ENCODE peak calls at places on chromosomes 13 and 19, in ten cellular contexts. W is GM23338, L is transverse colon, R is breast epithelium, C is stomach, A is esophagus muscularis mucosa, G is SK-N-MC, N is H1, H is sigmoid colon, O is suprapubic skin. J is an unnamed sample.

GRCh38 chr19:8089664-8090601 is 37.4 kb downstream of the CCL25 start:
- DNase-seq in W (peak), L (no peak), R (no peak), C (no peak), A (no peak), G (no peak), N (no peak), H (no peak), O (no peak), J (no peak)

GRCh38 chr13:75687145-75687763 is 51.1 kb downstream of the LMO7 start:
- DNase-seq in W (peak), L (no peak), R (no peak), C (no peak), A (no peak), G (peak), N (no peak), H (no peak), O (no peak), J (no peak)

GRCh38 chr19:33434886-33435705 is 61.6 kb downstream of the CEBPG start:
- DNase-seq in W (no peak), L (no peak), R (no peak), C (no peak), A (no peak), G (no peak), N (no peak), H (peak), O (no peak), J (no peak)

GRCh38 chr19:18488838-18489626 is 32.8 kb downstream of the ELL start:
- DNase-seq in W (peak), L (peak), R (no peak), C (peak), A (no peak), G (no peak), N (no peak), H (no peak), O (no peak), J (no peak)

GRCh38 chr13:25217023-25217909 is 45.2 kb upstream of the AMER2 start:
- DNase-seq in W (no peak), L (no peak), R (no peak), C (no peak), A (no peak), G (no peak), N (no peak), H (no peak), O (no peak), J (no peak)

GRCh38 chr13:113808058-113808834 is 49.2 kb downstream of the TMEM255B start:
- DNase-seq in W (no peak), L (no peak), R (no peak), C (no peak), A (no peak), G (no peak), N (no peak), H (no peak), O (no peak), J (no peak)

GRCh38 chr19:53531457-53531856 is 6.5 kb upstream of the ZNF331 start:
- DNase-seq in W (no peak), L (no peak), R (no peak), C (no peak), A (no peak), G (no peak), N (no peak), H (no peak), O (no peak), J (no peak)

GRCh38 chr19:8168537-8168936 is 19.1 kb upstream of the FBN3 start:
- DNase-seq in W (no peak), L (no peak), R (no peak), C (no peak), A (no peak), G (no peak), N (no peak), H (no peak), O (no peak), J (no peak)

GRCh38 chr19:2678043-2678671 is 24.3 kb downstream of the GNG7 start:
- DNase-seq in W (no peak), L (peak), R (no peak), C (no peak), A (no peak), G (no peak), N (no peak), H (no peak), O (no peak), J (no peak)

GRCh38 chr13:71820699-71821098 is 46.3 kb downstream of the DACH1 start:
- DNase-seq in W (no peak), L (no peak), R (no peak), C (no peak), A (no peak), G (no peak), N (no peak), H (no peak), O (no peak), J (no peak)

GRCh38 chr13:36673838-36674326 is at the start of gene SERTM1:
- DNase-seq in W (peak), L (no peak), R (no peak), C (no peak), A (no peak), G (no peak), N (peak), H (no peak), O (peak), J (no peak)

GRCh38 chr19:7870571-7871279 is 3.5 kb downstream of the PRR36 start:
- DNase-seq in W (peak), L (peak), R (peak), C (peak), A (no peak), G (peak), N (peak), H (no peak), O (no peak), J (no peak)

GRCh38 chr19:6765738-6766356 is 1.4 kb downstream of the SH2D3A start:
- DNase-seq in W (peak), L (peak), R (peak), C (peak), A (no peak), G (no peak), N (peak), H (no peak), O (peak), J (peak)

GRCh38 chr13:21018220-21018619 is 43.2 kb downstream of the LATS2 start:
- DNase-seq in W (no peak), L (no peak), R (no peak), C (no peak), A (no peak), G (no peak), N (no peak), H (no peak), O (no peak), J (no peak)

GRCh38 chr19:16571283-16571682 is 932 bp downstream of the SLC35E1 start:
- DNase-seq in W (no peak), L (no peak), R (no peak), C (no peak), A (no peak), G (no peak), N (no peak), H (no peak), O (no peak), J (no peak)

GRCh38 chr19:5080030-5080644 is 111.2 kb downstream of the KDM4B start:
- DNase-seq in W (no peak), L (no peak), R (no peak), C (no peak), A (no peak), G (no peak), N (no peak), H (no peak), O (no peak), J (no peak)

GRCh38 chr13:26590951-26591350 is 33.5 kb downstream of the WASF3 start:
- DNase-seq in W (peak), L (no peak), R (no peak), C (no peak), A (no peak), G (no peak), N (no peak), H (no peak), O (no peak), J (no peak)

GRCh38 chr13:41767801-41768200 is 193.1 kb downstream of the VWA8 start:
- DNase-seq in W (no peak), L (no peak), R (no peak), C (no peak), A (no peak), G (no peak), N (no peak), H (no peak), O (no peak), J (no peak)

GRCh38 chr19:17482877-17483604 is 12.7 kb downstream of the SLC27A1 start:
- DNase-seq in W (no peak), L (no peak), R (no peak), C (no peak), A (no peak), G (no peak), N (no peak), H (no peak), O (no peak), J (no peak)

GRCh38 chr13:42486711-42487198 is 87.2 kb upstream of the TNFSF11 start:
- DNase-seq in W (no peak), L (no peak), R (no peak), C (no peak), A (no peak), G (no peak), N (no peak), H (no peak), O (no peak), J (no peak)

GRCh38 chr19:1260749-1261511 is 8.2 kb upstream of the CIRBP start:
- DNase-seq in W (peak), L (peak), R (peak), C (peak), A (peak), G (no peak), N (peak), H (peak), O (peak), J (peak)

GRCh38 chr13:106143392-106143791 is 392.1 kb downstream of the EFNB2 start:
- DNase-seq in W (no peak), L (no peak), R (no peak), C (no peak), A (no peak), G (no peak), N (no peak), H (no peak), O (no peak), J (no peak)

GRCh38 chr13:108609353-108609752 is 20.1 kb upstream of the MYO16 start:
- DNase-seq in W (peak), L (no peak), R (no peak), C (no peak), A (no peak), G (peak), N (no peak), H (no peak), O (no peak), J (no peak)

GRCh38 chr13:49652691-49653305 is 24.5 kb downstream of the ARL11 start:
- DNase-seq in W (peak), L (peak), R (no peak), C (peak), A (no peak), G (no peak), N (no peak), H (no peak), O (no peak), J (peak)

GRCh38 chr19:44059229-44059628 is 7.4 kb downstream of the ZNF223 start:
- DNase-seq in W (no peak), L (no peak), R (no peak), C (no peak), A (no peak), G (no peak), N (no peak), H (no peak), O (no peak), J (no peak)

GRCh38 chr13:91745962-91746361 is 347.5 kb downstream of the GPC5 start:
- DNase-seq in W (no peak), L (no peak), R (no peak), C (no peak), A (no peak), G (no peak), N (no peak), H (no peak), O (no peak), J (no peak)

GRCh38 chr13:99346328-99347070 is 39.3 kb upstream of the GPR183 start:
- DNase-seq in W (no peak), L (no peak), R (no peak), C (no peak), A (peak), G (no peak), N (no peak), H (no peak), O (no peak), J (no peak)

GRCh38 chr19:43984687-43985000 is 656 bp downstream of the ZNF155 start:
- DNase-seq in W (no peak), L (peak), R (no peak), C (no peak), A (no peak), G (no peak), N (no peak), H (no peak), O (no peak), J (peak)

GRCh38 chr13:44664308-44664707 is 88.2 kb upstream of the TSC22D1 start:
- DNase-seq in W (peak), L (no peak), R (no peak), C (no peak), A (no peak), G (no peak), N (no peak), H (no peak), O (no peak), J (no peak)

GRCh38 chr13:58855283-58855682 is 1223.7 kb downstream of the PCDH17 start:
- DNase-seq in W (no peak), L (no peak), R (no peak), C (no peak), A (no peak), G (no peak), N (no peak), H (no peak), O (no peak), J (no peak)

GRCh38 chr19:52494518-52494917 is 33.0 kb upstream of the ZNF808 start:
- DNase-seq in W (no peak), L (no peak), R (no peak), C (no peak), A (no peak), G (no peak), N (no peak), H (no peak), O (no peak), J (no peak)

GRCh38 chr19:45071969-45072790 is 4.1 kb downstream of the ZNF296 start:
- DNase-seq in W (no peak), L (no peak), R (no peak), C (peak), A (no peak), G (no peak), N (no peak), H (no peak), O (no peak), J (no peak)

GRCh38 chr19:13100031-13100588 is 2.5 kb downstream of the LYL1 start:
- DNase-seq in W (no peak), L (no peak), R (no peak), C (no peak), A (no peak), G (no peak), N (no peak), H (no peak), O (no peak), J (no peak)

GRCh38 chr19:1933942-1934341 is 7.0 kb upstream of the CSNK1G2 start:
- DNase-seq in W (no peak), L (no peak), R (no peak), C (no peak), A (no peak), G (no peak), N (no peak), H (no peak), O (no peak), J (no peak)

GRCh38 chr19:40252395-40252794 is 25.9 kb upstream of the CCNP start:
- DNase-seq in W (peak), L (no peak), R (no peak), C (no peak), A (no peak), G (no peak), N (no peak), H (no peak), O (no peak), J (peak)

GRCh38 chr19:29858000-29858596 is 46.3 kb downstream of the CCNE1 start:
- DNase-seq in W (peak), L (peak), R (no peak), C (peak), A (no peak), G (no peak), N (no peak), H (peak), O (no peak), J (no peak)
- TF ChIP-seq POLR2AphosphoS5 in W (no peak), L (no peak), R (no peak), C (no peak), A (no peak), G (no peak), N (no peak), H (no peak), O (no peak), J (no peak)

GRCh38 chr13:93775507-93776108 is 549.0 kb downstream of the GPC6 start:
- DNase-seq in W (no peak), L (no peak), R (no peak), C (no peak), A (no peak), G (no peak), N (no peak), H (no peak), O (no peak), J (no peak)
- H3K27ac ChIP-seq in W (no peak), L (peak), R (no peak), C (no peak), A (no peak), G (no peak), N (no peak), H (peak), O (no peak), J (no peak)

GRCh38 chr19:46250057-46250456 is 20.5 kb downstream of the IGFL1 start:
- DNase-seq in W (no peak), L (no peak), R (no peak), C (no peak), A (no peak), G (no peak), N (no peak), H (no peak), O (no peak), J (no peak)

GRCh38 chr19:46256855-46257254 is 27.3 kb downstream of the IGFL1 start:
- DNase-seq in W (no peak), L (no peak), R (no peak), C (no peak), A (no peak), G (no peak), N (no peak), H (no peak), O (no peak), J (no peak)

GRCh38 chr19:46254776-46255175 is 25.2 kb downstream of the IGFL1 start:
- DNase-seq in W (no peak), L (no peak), R (no peak), C (no peak), A (no peak), G (no peak), N (no peak), H (no peak), O (no peak), J (no peak)

GRCh38 chr19:46251415-46251814 is 21.9 kb downstream of the IGFL1 start:
- DNase-seq in W (no peak), L (no peak), R (no peak), C (no peak), A (no peak), G (no peak), N (no peak), H (no peak), O (no peak), J (no peak)
- TF ChIP-seq POLR2AphosphoS5 in W (no peak), L (no peak), R (no peak), C (no peak), A (no peak), G (no peak), N (no peak), H (no peak), O (no peak), J (no peak)

GRCh38 chr19:14560776-14561108 is 11.1 kb downstream of the NDUFB7 start:
- DNase-seq in W (no peak), L (no peak), R (no peak), C (no peak), A (no peak), G (no peak), N (no peak), H (no peak), O (no peak), J (no peak)
- H3K27ac ChIP-seq in W (peak), L (no peak), R (peak), C (peak), A (peak), G (peak), N (peak), H (no peak), O (peak), J (peak)

DNA sequence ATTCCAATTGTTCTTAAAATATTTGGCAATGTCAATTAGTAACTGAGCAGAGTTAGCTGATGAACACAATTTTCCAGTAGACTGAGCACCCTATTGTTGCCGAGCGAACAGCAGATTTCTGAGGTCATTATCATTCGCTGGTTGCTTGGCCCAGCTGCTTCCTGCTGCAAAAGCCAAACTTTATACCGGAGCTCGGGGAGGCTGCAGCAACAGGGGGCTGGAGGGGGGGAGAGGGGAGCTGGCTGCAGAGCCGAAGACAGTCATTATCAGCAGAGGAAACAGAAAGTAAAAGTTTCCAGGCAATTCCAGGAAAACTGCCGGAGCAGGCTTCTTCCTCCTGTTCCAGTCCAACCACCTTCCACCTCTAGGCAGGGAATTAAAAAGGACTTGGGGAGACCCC is 77.9 kb downstream of the ZNF536 start:
- DNase-seq in W (peak), L (peak), R (no peak), C (no peak), A (no peak), G (no peak), N (peak), H (peak), O (no peak), J (no peak)
- TF ChIP-seq POLR2AphosphoS5 in W (no peak), L (no peak), R (no peak), C (no peak), A (no peak), G (no peak), N (no peak), H (no peak), O (no peak), J (no peak)

GRCh38 chr13:40206241-40207109 is 460.0 kb downstream of the FOXO1 start:
- DNase-seq in W (no peak), L (no peak), R (no peak), C (peak), A (no peak), G (no peak), N (no peak), H (no peak), O (no peak), J (no peak)
- H3K27ac ChIP-seq in W (no peak), L (peak), R (peak), C (peak), A (no peak), G (no peak), N (no peak), H (no peak), O (peak), J (no peak)

DNA sequence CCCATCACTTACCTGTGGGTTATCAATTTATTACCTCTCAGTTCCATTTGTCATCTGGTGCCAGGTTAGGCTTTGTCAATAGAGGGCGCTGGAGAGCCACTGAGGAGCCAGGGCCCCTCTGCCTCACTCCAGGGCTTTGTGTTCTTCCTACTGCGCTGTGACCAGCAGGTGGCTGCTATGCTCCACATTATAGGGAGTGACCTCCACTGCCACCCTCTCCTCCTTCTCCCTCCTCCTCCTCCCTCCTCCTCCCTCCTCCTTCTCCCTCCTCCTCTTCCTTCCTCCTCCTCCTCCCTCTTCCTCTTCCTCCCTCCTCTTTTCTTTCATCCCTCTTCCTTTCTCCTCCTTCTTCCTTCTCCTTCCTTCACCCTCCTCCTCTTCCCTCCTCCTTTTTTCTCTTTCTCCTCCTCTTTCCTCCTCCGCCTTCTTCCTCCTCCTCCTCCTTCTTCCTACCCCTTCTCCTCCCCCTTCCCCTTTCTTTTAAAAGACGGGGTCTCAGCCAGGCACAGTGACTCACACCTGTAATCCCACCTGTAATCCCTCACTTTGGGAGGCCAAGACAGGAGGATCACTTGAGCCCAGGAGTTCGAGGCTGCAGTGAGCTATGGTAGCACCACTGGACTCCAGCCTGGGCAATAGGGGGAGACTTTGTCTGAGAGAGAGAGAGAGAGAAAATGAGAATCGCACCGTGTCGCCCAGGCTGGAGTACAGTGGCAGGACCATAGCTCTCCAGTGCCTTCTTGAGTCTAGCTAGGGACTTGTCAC is 10.3 kb upstream of the ZBTB32 start:
- DNase-seq in W (peak), L (peak), R (peak), C (peak), A (peak), G (peak), N (no peak), H (peak), O (peak), J (peak)
- TF ChIP-seq POLR2AphosphoS5 in W (no peak), L (peak), R (no peak), C (no peak), A (peak), G (no peak), N (no peak), H (no peak), O (no peak), J (peak)

J was measured in prostate gland.